ENCODE peak calls at places on chromosome 13, in eight cellular contexts. Q is stimulated activated CD4-positive, alpha-beta T cell treated with anti-CD3 and anti-CD28 coated beads, Interleukin-1b, Interleukin-23, amount 100 ng/mL, for 24 hours; I is cardiac muscle cell; D is EL; W is NCI-H1105 treated with DMSO at 0.1 percent for 48 hours; V is fibroblast of mammary gland; T is AG08395; K is right lobe of liver. B is an unnamed sample.

GRCh38 chr13:30293995-30294394 is 13.4 kb downstream of the KATNAL1 start:
- DNase-seq in Q (no peak), I (peak), W (no peak), T (no peak), V (no peak), D (no peak), K (no peak), B (no peak)

GRCh38 chr13:27367570-27367969 is 56.8 kb upstream of the GTF3A start:
- DNase-seq in Q (no peak), W (no peak), K (peak), T (no peak), I (no peak), D (no peak), V (no peak), B (no peak)

GRCh38 chr13:36776175-36776574 is 42.8 kb upstream of the RFXAP start:
- DNase-seq in Q (no peak), V (no peak), K (no peak), D (no peak), T (no peak), I (no peak), W (no peak), B (no peak)

GRCh38 chr13:112852392-112852791 is 116.6 kb upstream of the MCF2L start:
- DNase-seq in V (no peak), T (no peak), D (no peak), I (no peak), Q (no peak), K (no peak), W (no peak), B (peak)

GRCh38 chr13:46372071-46372470 is 15.0 kb downstream of the RUBCNL start:
- DNase-seq in D (no peak), Q (no peak), K (no peak), W (no peak), I (no peak), V (no peak), T (no peak), B (no peak)

GRCh38 chr13:77619655-77620054 is 77.8 kb upstream of the SLAIN1 start:
- DNase-seq in V (no peak), T (no peak), W (no peak), D (no peak), I (no peak), K (no peak), Q (no peak), B (no peak)

GRCh38 chr13:72696590-72696989 is 30.8 kb downstream of the MZT1 start:
- DNase-seq in W (peak), Q (no peak), T (peak), D (no peak), I (no peak), K (no peak), V (peak), B (no peak)

GRCh38 chr13:35767256-35767981 is 290.9 kb upstream of the MAB21L1 start:
- DNase-seq in I (no peak), Q (no peak), K (no peak), V (no peak), T (no peak), D (no peak), W (no peak), B (no peak)

GRCh38 chr13:21674271-21675009 is 3.6 kb downstream of the FGF9 start:
- DNase-seq in W (peak), T (peak), Q (no peak), K (peak), V (no peak), I (peak), D (no peak), B (no peak)

GRCh38 chr13:112967666-112968379 is 1.2 kb upstream of the MCF2L start:
- DNase-seq in I (no peak), T (no peak), K (no peak), V (no peak), Q (no peak), W (no peak), D (peak), B (peak)

GRCh38 chr13:73772449-73773186 is 361.6 kb downstream of the KLF12 start:
- DNase-seq in I (no peak), T (no peak), Q (no peak), D (no peak), W (no peak), K (no peak), V (no peak), B (no peak)

GRCh38 chr13:51826606-51827005 is 18.4 kb downstream of the TMEM272 start:
- DNase-seq in K (no peak), W (no peak), Q (no peak), I (no peak), T (no peak), V (no peak), D (no peak), B (no peak)

GRCh38 chr13:20828540-20829364 is 55.0 kb upstream of the EEF1AKMT1 start:
- DNase-seq in D (peak), I (peak), V (peak), Q (peak), W (peak), K (no peak), T (peak), B (no peak)

GRCh38 chr13:30872685-30873443 is 33.2 kb upstream of the MEDAG start:
- DNase-seq in K (no peak), W (no peak), T (peak), D (peak), I (no peak), V (peak), Q (no peak), B (peak)

GRCh38 chr13:84037937-84038464 is 155.7 kb upstream of the SLITRK1 start:
- DNase-seq in W (no peak), Q (no peak), D (no peak), T (no peak), V (no peak), I (no peak), K (no peak), B (no peak)

GRCh38 chr13:76969488-76970365 is 21.4 kb downstream of the ACOD1 start:
- DNase-seq in K (no peak), I (no peak), T (no peak), Q (no peak), D (peak), V (peak), W (no peak), B (no peak)

GRCh38 chr13:74273591-74273990 is 139.4 kb upstream of the KLF12 start:
- DNase-seq in V (no peak), W (no peak), Q (no peak), T (no peak), D (no peak), I (no peak), K (no peak), B (no peak)

GRCh38 chr13:41546372-41547252 is 89.3 kb downstream of the RGCC start:
- DNase-seq in Q (no peak), T (peak), K (no peak), D (peak), V (peak), I (no peak), W (no peak), B (no peak)

GRCh38 chr13:47337781-47338507 is 441.1 kb upstream of the HTR2A start:
- DNase-seq in D (peak), W (no peak), Q (no peak), T (peak), V (peak), I (peak), K (no peak), B (no peak)

GRCh38 chr13:72204291-72204690 is 337.3 kb upstream of the DACH1 start:
- DNase-seq in V (peak), W (no peak), Q (no peak), D (peak), T (peak), I (no peak), K (no peak), B (no peak)

GRCh38 chr13:86174632-86175031 is 375.4 kb upstream of the SLITRK6 start:
- DNase-seq in D (no peak), W (no peak), V (no peak), T (no peak), Q (no peak), I (no peak), K (no peak), B (no peak)

GRCh38 chr13:30862707-30863106 is 43.4 kb upstream of the MEDAG start:
- DNase-seq in W (no peak), Q (no peak), K (no peak), I (no peak), V (no peak), T (no peak), D (no peak), B (peak)

GRCh38 chr13:99542788-99543406 is 41.6 kb downstream of the TM9SF2 start:
- DNase-seq in T (no peak), K (no peak), Q (no peak), I (no peak), W (no peak), D (no peak), V (no peak), B (no peak)

GRCh38 chr13:67769063-67769986 is 539.2 kb upstream of the PCDH9 start:
- DNase-seq in T (no peak), I (no peak), D (no peak), W (peak), Q (no peak), V (no peak), K (peak), B (no peak)

B was measured in aorta.